ENCODE peak calls at places on chromosomes 11 and 22, in nine cellular contexts. D is cardiac muscle cell, E is fibroblast of pulmonary artery, M is GM23338, Z is lower lobe of right lung, B is colonic mucosa, C is adrenal gland, U is heart right ventricle, V is GM12865. R is an unnamed sample.

GRCh38 chr11:20355221-20356219 is 8.0 kb upstream of the HTATIP2 start:
- DNase-seq in B (peak), V (peak), Z (no peak), C (no peak), D (peak), M (peak), U (no peak), E (peak), R (no peak)

GRCh38 chr22:39954584-39955055 is 5.6 kb upstream of the TMA7B start:
- DNase-seq in M (no peak), C (no peak), D (peak), E (peak), U (no peak), B (no peak), Z (no peak), V (peak), R (no peak)

GRCh38 chr11:70487763-70488162 is 89.4 kb downstream of the CTTN start:
- DNase-seq in U (no peak), Z (peak), C (no peak), V (no peak), D (no peak), E (no peak), M (no peak), B (no peak), R (no peak)

GRCh38 chr22:22210375-22210774 is 34.2 kb upstream of the VPREB1 start:
- DNase-seq in M (no peak), U (no peak), C (no peak), B (no peak), V (peak), E (peak), Z (no peak), D (peak), R (no peak)

GRCh38 chr11:70517203-70517602 is 118.9 kb downstream of the CTTN start:
- DNase-seq in E (no peak), D (no peak), V (no peak), M (no peak), Z (no peak), C (no peak), U (no peak), B (no peak), R (no peak)

GRCh38 chr11:103601230-103601846 is 435.1 kb upstream of the DDI1 start:
- DNase-seq in U (peak), V (peak), B (peak), C (peak), D (peak), M (peak), Z (no peak), E (peak), R (no peak)

GRCh38 chr11:101334581-101334980 is 205.0 kb upstream of the PGR start:
- DNase-seq in V (no peak), B (no peak), U (no peak), C (no peak), Z (no peak), M (no peak), D (no peak), E (no peak), R (no peak)

GRCh38 chr11:124586247-124586860 is 16.6 kb downstream of the OR8A1 start:
- DNase-seq in M (peak), E (peak), V (peak), Z (peak), C (peak), U (peak), B (peak), D (peak), R (no peak)

GRCh38 chr11:47955356-47955755 is 25.0 kb upstream of the PTPRJ start:
- DNase-seq in C (no peak), E (no peak), V (no peak), U (no peak), M (peak), D (peak), B (no peak), Z (no peak), R (no peak)

GRCh38 chr11:2581151-2581930 is 118.5 kb downstream of the KCNQ1OT1 start:
- DNase-seq in E (no peak), D (no peak), U (no peak), M (no peak), Z (peak), C (peak), B (no peak), V (no peak), R (peak)

GRCh38 chr11:44634401-44635281 is 69.2 kb downstream of the CD82 start:
- DNase-seq in U (peak), B (no peak), Z (no peak), E (peak), M (peak), V (no peak), D (peak), C (peak), R (peak)

GRCh38 chr11:63888170-63889086 is 28.5 kb downstream of the RCOR2 start:
- DNase-seq in M (peak), V (peak), D (peak), C (peak), Z (peak), B (peak), U (peak), E (peak), R (peak)

GRCh38 chr11:2889399-2890273 is 4.1 kb upstream of the CDKN1C start:
- DNase-seq in U (no peak), M (no peak), C (no peak), V (no peak), E (no peak), D (no peak), B (no peak), Z (no peak), R (no peak)

GRCh38 chr11:4187055-4187988 is 92.7 kb downstream of the RRM1 start:
- DNase-seq in B (peak), D (peak), M (peak), Z (peak), V (peak), E (peak), C (peak), U (peak), R (peak)

GRCh38 chr11:74380746-74381439 is 17.3 kb downstream of the PGM2L1 start:
- DNase-seq in V (no peak), E (no peak), D (no peak), U (no peak), M (no peak), B (peak), C (no peak), Z (no peak), R (no peak)

GRCh38 chr11:80702264-80702663 is 1261.4 kb upstream of the TENM4 start:
- DNase-seq in E (no peak), M (no peak), C (no peak), U (no peak), B (no peak), V (no peak), D (peak), Z (no peak), R (no peak)

GRCh38 chr11:118892515-118892914 is 8.8 kb downstream of the CXCR5 start:
- DNase-seq in V (peak), B (no peak), Z (no peak), E (no peak), D (no peak), U (no peak), C (no peak), M (no peak), R (no peak)

GRCh38 chr11:74460481-74461154 is 6.7 kb downstream of the KCNE3 start:
- DNase-seq in Z (no peak), D (peak), V (no peak), B (no peak), E (peak), U (no peak), M (peak), C (no peak), R (no peak)

GRCh38 chr22:24146190-24146616 is 35.1 kb upstream of the SUSD2 start:
- DNase-seq in C (peak), D (peak), M (peak), V (peak), B (peak), E (peak), Z (peak), U (peak), R (peak)

GRCh38 chr11:63663809-63664208 is 7.4 kb downstream of the ATL3 start:
- DNase-seq in V (no peak), E (peak), U (no peak), M (no peak), C (no peak), B (no peak), D (peak), Z (no peak), R (no peak)

GRCh38 chr11:12090061-12090572 is 20.3 kb upstream of the MICAL2 start:
- DNase-seq in V (peak), D (peak), U (peak), B (peak), C (no peak), E (peak), Z (peak), M (no peak), R (no peak)

GRCh38 chr11:121722431-121723256 is 269.9 kb upstream of the SORL1-AS1 start:
- DNase-seq in D (peak), B (peak), C (peak), Z (peak), E (peak), V (no peak), U (peak), M (peak), R (peak)

GRCh38 chr11:10275714-10276113 is 18.3 kb downstream of the SBF2 start:
- DNase-seq in U (no peak), E (peak), V (no peak), B (no peak), D (no peak), C (no peak), M (no peak), Z (no peak), R (no peak)

GRCh38 chr11:109865558-109866186 is 227.5 kb upstream of the ZC3H12C start:
- DNase-seq in D (no peak), U (peak), C (peak), Z (no peak), V (peak), E (no peak), B (peak), M (peak), R (no peak)

GRCh38 chr11:9664276-9665171 is 647 bp downstream of the SWAP70 start:
- DNase-seq in B (peak), Z (peak), C (peak), M (peak), U (peak), E (peak), V (peak), D (peak), R (peak)

GRCh38 chr11:124740277-124740882 is 638 bp downstream of the NRGN start:
- DNase-seq in V (peak), B (no peak), E (peak), U (no peak), D (no peak), M (peak), C (no peak), Z (peak), R (no peak)

GRCh38 chr11:80103149-80103859 is 662.5 kb upstream of the TENM4 start:
- DNase-seq in V (no peak), E (peak), U (no peak), C (no peak), Z (no peak), D (peak), B (no peak), M (no peak), R (no peak)

DNA sequence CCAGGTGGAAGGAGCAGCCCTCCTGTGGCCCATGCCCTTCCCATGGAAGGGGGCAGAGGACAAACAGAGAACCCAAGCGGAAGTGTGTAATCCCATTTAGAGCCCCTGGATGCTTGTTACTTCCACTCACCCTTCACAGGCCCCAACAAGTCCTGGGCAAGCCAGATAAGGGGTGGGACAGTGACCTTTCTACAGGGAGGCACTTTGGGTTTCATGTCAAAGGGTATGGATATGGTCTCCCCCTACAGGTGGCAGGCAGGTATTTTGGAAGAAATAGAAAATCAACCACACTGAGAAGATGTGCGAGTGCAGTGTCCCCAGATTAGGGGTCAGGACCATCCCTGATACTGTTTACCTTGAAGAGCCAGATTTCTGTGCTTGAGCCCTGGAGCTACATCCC is 11.4 kb downstream of the MPEG1 start:
- DNase-seq in M (peak), C (no peak), B (no peak), U (no peak), D (no peak), Z (no peak), E (no peak), V (peak), R (no peak)
- TF ChIP-seq CTCF in M (peak), C (no peak), B (no peak), U (no peak), D (peak), Z (peak), E (peak), V (peak), R (no peak)

GRCh38 chr11:19329910-19330309 is 89.2 kb upstream of the E2F8 start:
- DNase-seq in Z (no peak), D (no peak), E (no peak), M (no peak), U (no peak), C (no peak), V (no peak), B (no peak), R (no peak)
- H3K4me3 ChIP-seq in Z (no peak), D (no peak), E (no peak), M (no peak), U (no peak), C (no peak), V (no peak), B (no peak), R (no peak)

GRCh38 chr22:38843201-38843715 is 570 bp downstream of the NPTXR start:
- DNase-seq in U (no peak), E (peak), M (peak), C (peak), V (peak), D (peak), B (no peak), Z (peak), R (peak)
- TF ChIP-seq CTCF in U (no peak), E (peak), M (peak), C (peak), V (peak), D (peak), B (no peak), Z (peak), R (peak)

DNA sequence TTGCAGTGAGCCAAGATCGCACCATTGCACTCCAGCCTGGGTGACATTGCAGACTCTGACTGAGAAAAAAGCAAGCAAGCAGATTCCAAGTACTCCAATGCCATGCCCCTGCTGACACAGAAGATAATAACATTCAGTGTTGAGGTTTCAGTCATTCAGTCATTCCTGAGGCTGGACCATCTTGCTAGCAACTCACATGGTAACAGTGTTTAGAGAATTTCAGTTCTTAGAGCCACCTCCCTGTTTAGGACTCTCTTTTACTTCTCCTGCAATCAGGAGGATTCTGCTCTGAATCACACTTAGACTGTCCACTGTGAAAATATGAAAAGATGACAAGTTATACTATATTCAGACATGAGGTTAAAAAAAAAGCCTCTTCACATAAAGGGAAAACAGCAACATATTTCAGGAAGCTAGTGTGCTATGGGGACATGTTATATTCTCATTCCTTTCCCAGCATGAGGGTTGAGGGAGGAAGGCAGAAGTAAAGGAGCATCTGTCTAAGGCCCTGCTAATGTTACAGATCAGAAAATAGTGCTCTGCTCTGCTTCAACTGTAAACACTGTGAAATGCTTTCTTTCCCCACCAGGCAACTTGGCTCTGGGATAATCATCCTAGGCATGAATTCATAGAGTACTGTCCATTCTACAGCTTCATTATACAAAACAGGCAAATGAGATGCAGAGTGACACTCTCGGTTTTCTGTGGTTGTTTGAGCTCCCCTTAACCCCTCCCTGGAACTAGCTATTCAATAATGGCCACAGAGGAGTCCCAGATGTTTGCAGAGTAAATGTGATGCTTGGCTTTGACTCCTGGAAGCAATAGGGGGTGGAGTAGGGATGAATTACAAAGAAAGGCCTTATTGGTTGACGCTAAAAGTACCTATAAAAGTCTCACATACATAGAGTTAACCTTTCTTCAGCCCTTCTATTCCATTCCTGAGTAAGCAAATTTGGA is 184.1 kb upstream of the CTSC start:
- DNase-seq in M (peak), V (no peak), C (no peak), E (no peak), U (no peak), Z (no peak), B (no peak), D (no peak), R (no peak)
- H3K4me3 ChIP-seq in M (no peak), V (no peak), C (no peak), E (no peak), U (no peak), Z (no peak), B (no peak), D (no peak), R (no peak)

DNA sequence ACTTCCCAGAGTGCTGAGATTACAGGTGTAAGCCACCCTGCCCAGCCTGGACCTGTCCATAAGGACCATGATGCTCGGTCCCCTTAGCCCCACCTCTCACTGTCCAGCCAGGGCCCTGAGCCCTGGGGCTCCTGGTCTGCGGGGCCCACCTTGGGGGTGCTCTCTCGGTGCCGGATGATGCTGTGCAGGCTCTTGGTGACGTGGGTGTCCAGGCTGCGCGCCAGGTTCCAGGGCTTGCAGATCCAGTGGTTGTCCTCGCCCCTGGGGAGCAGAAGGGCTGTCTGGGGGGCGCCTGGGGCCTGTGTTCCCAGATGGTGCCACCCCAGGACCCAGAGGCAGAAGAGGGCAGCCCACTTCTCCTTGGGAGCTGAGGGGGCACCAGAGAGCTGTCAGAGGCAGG is 13.4 kb downstream of the TTLL12 start:
- DNase-seq in D (no peak), E (no peak), C (no peak), V (no peak), Z (no peak), M (no peak), U (no peak), B (no peak), R (no peak)
- TF ChIP-seq CTCF in D (no peak), E (no peak), C (no peak), V (no peak), Z (no peak), M (no peak), U (no peak), B (no peak), R (no peak)

GRCh38 chr11:61718613-61719302 is 33.7 kb upstream of the MYRF start:
- DNase-seq in B (no peak), C (peak), D (peak), Z (no peak), M (peak), U (peak), V (no peak), E (peak), R (peak)

GRCh38 chr11:61716478-61717285 is 35.8 kb upstream of the MYRF start:
- DNase-seq in E (no peak), V (no peak), U (no peak), D (no peak), M (no peak), Z (no peak), B (no peak), C (no peak), R (no peak)

GRCh38 chr11:61717286-61718033 is 35.0 kb upstream of the MYRF start:
- DNase-seq in Z (no peak), E (no peak), U (no peak), V (no peak), D (no peak), M (no peak), C (no peak), B (no peak), R (no peak)

GRCh38 chr11:61719968-61720367 is 32.5 kb upstream of the MYRF start:
- DNase-seq in V (no peak), C (no peak), M (no peak), Z (no peak), D (no peak), B (no peak), U (no peak), E (no peak), R (no peak)

DNA sequence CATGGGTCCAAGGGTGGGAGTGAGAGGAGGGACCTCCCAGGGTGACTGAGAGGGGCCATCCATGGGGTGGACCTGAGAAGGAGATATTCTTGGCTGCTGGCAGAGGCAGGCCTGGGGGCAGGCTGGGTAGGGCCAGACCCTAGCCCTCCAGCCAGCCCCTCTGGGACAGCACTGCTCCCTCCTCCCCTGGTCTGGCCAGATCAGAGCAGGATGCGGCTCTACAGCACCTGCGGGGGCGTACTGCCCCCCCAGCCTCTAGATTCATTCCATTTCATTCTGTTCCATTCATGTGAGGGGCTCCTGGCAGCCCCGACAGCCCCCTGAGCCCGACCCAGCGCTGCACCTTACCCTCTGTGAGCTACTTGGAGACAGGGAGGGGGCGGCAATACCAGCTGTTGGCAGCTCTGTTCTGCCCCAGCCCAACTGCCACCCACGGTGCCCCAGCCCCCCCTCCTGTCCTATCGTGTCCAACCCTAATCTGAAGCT is 34.3 kb upstream of the MYRF start:
- DNase-seq in V (no peak), D (no peak), Z (no peak), E (no peak), U (no peak), B (no peak), C (no peak), M (no peak), R (no peak)
- H3K4me3 ChIP-seq in V (no peak), D (peak), Z (peak), E (peak), U (peak), B (no peak), C (no peak), M (peak), R (peak)

GRCh38 chr11:86453290-86454030 is 78.8 kb downstream of the CCDC81 start:
- DNase-seq in Z (no peak), E (no peak), D (no peak), V (no peak), C (no peak), M (peak), U (no peak), B (no peak), R (no peak)
- TF ChIP-seq CTCF in Z (no peak), E (peak), D (no peak), V (no peak), C (no peak), M (peak), U (no peak), B (no peak), R (no peak)

GRCh38 chr11:720642-721346 is 14.8 kb downstream of the EPS8L2 start:
- DNase-seq in E (no peak), C (no peak), B (peak), D (no peak), U (no peak), Z (no peak), M (peak), V (peak), R (peak)

GRCh38 chr11:720017-720641 is 14.1 kb downstream of the EPS8L2 start:
- DNase-seq in U (no peak), M (no peak), D (no peak), E (no peak), B (no peak), Z (no peak), V (no peak), C (no peak), R (no peak)

GRCh38 chr11:721347-721912 is 15.4 kb downstream of the EPS8L2 start:
- DNase-seq in U (no peak), C (no peak), E (no peak), B (no peak), V (no peak), D (no peak), Z (no peak), M (no peak), R (no peak)

GRCh38 chr11:721913-722811 is 16.1 kb downstream of the EPS8L2 start:
- DNase-seq in V (peak), E (no peak), Z (peak), M (peak), D (no peak), C (no peak), U (no peak), B (peak), R (no peak)

GRCh38 chr11:719214-720016 is 13.4 kb downstream of the EPS8L2 start:
- DNase-seq in Z (no peak), M (no peak), E (no peak), D (no peak), C (no peak), U (no peak), V (no peak), B (peak), R (no peak)
- H3K4me3 ChIP-seq in Z (no peak), M (no peak), E (no peak), D (no peak), C (no peak), U (no peak), V (no peak), B (no peak), R (no peak)